ENCODE peak calls at places on chromosome 22, in four cellular contexts. N is GM23248, R is NCI-H510A treated with DMSO at 0.1 percent for 48 hours, O is M059J. M is an unnamed sample.

GRCh38 chr22:37179126-37179470 is 8.9 kb downstream of the C1QTNF6 start:
- DNase-seq in N (no peak), R (no peak), O (no peak), M (no peak)

GRCh38 chr22:36640106-36640672 is 63.4 kb downstream of the CACNG2 start:
- DNase-seq in N (no peak), R (no peak), O (no peak), M (no peak)

GRCh38 chr22:49179886-49180682 is 647.6 kb downstream of the BRD1 start:
- DNase-seq in N (no peak), R (no peak), O (no peak), M (no peak)

GRCh38 chr22:23678133-23678532 is 12.7 kb upstream of the RGL4 start:
- DNase-seq in N (no peak), R (no peak), O (no peak), M (no peak)

GRCh38 chr22:38758276-38758945 is 2.6 kb upstream of the SUN2 start:
- DNase-seq in N (no peak), R (no peak), O (no peak), M (no peak)

GRCh38 chr22:19429950-19430889 is 1.3 kb downstream of the HIRA start:
- DNase-seq in N (peak), R (no peak), O (peak), M (no peak)

GRCh38 chr22:23279781-23280180 is 99.5 kb downstream of the BCR start:
- DNase-seq in N (peak), R (no peak), O (no peak), M (no peak)

GRCh38 chr22:18997925-18998315 is 61.8 kb upstream of the PRODH start:
- DNase-seq in N (no peak), R (no peak), O (no peak), M (no peak)

GRCh38 chr22:31120230-31120629 is 2.5 kb upstream of the INPP5J start:
- DNase-seq in N (no peak), R (no peak), O (no peak), M (no peak)

GRCh38 chr22:27726726-27727449 is 74.7 kb downstream of the MN1 start:
- DNase-seq in N (peak), R (no peak), O (peak), M (no peak)

GRCh38 chr22:50599816-50600454 is 658 bp upstream of the MAPK8IP2 start:
- DNase-seq in N (peak), R (no peak), O (no peak), M (no peak)

GRCh38 chr22:17578129-17578754 is 14.9 kb downstream of the SLC25A18 start:
- DNase-seq in N (peak), R (no peak), O (peak), M (no peak)

GRCh38 chr22:48609279-48609865 is 1218.3 kb downstream of the BRD1 start:
- DNase-seq in N (no peak), R (no peak), O (no peak), M (no peak)

GRCh38 chr22:20155330-20156041 is 4.6 kb upstream of the CCDC188 start:
- DNase-seq in N (peak), R (peak), O (peak), M (no peak)

GRCh38 chr22:27405672-27406388 is 395.7 kb downstream of the MN1 start:
- DNase-seq in N (peak), R (no peak), O (peak), M (no peak)

GRCh38 chr22:47375621-47376321 is 613.3 kb downstream of the TBC1D22A start:
- DNase-seq in N (no peak), R (no peak), O (no peak), M (no peak)

GRCh38 chr22:19203839-19204238 is 25.3 kb upstream of the SLC25A1 start:
- DNase-seq in N (no peak), R (no peak), O (no peak), M (no peak)

GRCh38 chr22:38285015-38285414 is 12.2 kb upstream of the TMEM184B start:
- DNase-seq in N (no peak), R (no peak), O (no peak), M (no peak)

GRCh38 chr22:24803064-24803542 is 2.9 kb upstream of the SGSM1 start:
- DNase-seq in N (peak), R (peak), O (peak), M (no peak)

GRCh38 chr22:24402460-24403192 is 24.8 kb upstream of the ADORA2A start:
- DNase-seq in N (peak), R (no peak), O (peak), M (no peak)

GRCh38 chr22:36056980-36057379 is 28.4 kb upstream of the RBFOX2 start:
- DNase-seq in N (peak), R (no peak), O (peak), M (no peak)

GRCh38 chr22:33823552-33823951 is 96.7 kb downstream of the LARGE1 start:
- DNase-seq in N (peak), R (no peak), O (no peak), M (no peak)

GRCh38 chr22:50011447-50012200 is 941 bp downstream of the IL17REL start:
- DNase-seq in N (no peak), R (peak), O (no peak), M (no peak)

GRCh38 chr22:50471197-50471847 is 3.5 kb downstream of the SBF1 start:
- DNase-seq in N (no peak), R (no peak), O (no peak), M (no peak)

GRCh38 chr22:38397189-38398097 is 57.6 kb downstream of the KCNJ4 start:
- DNase-seq in N (peak), R (no peak), O (peak), M (no peak)

GRCh38 chr22:23467721-23468294 is 112.3 kb downstream of the IGLL1 start:
- DNase-seq in N (no peak), R (no peak), O (no peak), M (no peak)

GRCh38 chr22:22684605-22685561 is 40.5 kb downstream of the GGTLC2 start:
- DNase-seq in N (peak), R (peak), O (peak), M (no peak)

GRCh38 chr22:24330636-24331035 is 60.0 kb downstream of the SPECC1L start:
- DNase-seq in N (peak), R (no peak), O (peak), M (no peak)

M was measured in NCI-H2081 treated with DMSO at 0.1 percent for 48 hours.